ENCODE peak calls at places on chromosomes 16 and 17, in seven cellular contexts. D, G, T, J, Y, N and E are unnamed samples. For H3K4me1, the result is how much of the 10 kb centered on the place peaks cover.

GRCh38 chr17:58671969-58672368 is 19.9 kb downstream of the TEX14 start:
- DNase-seq in J (no peak), N (no peak), T (no peak), Y (no peak), D (no peak), G (no peak), E (no peak)

GRCh38 chr17:12665263-12666210 is at the start of gene MYOCD:
- DNase-seq in D (peak), J (no peak), Y (peak), N (peak), T (no peak), G (peak), E (peak)

GRCh38 chr17:28982191-28982793 is 23.5 kb downstream of the SEZ6 start:
- DNase-seq in Y (no peak), D (no peak), T (no peak), G (no peak), J (no peak), N (no peak), E (no peak)

GRCh38 chr16:57530104-57530522 is 6.3 kb downstream of the CCDC102A start:
- DNase-seq in Y (peak), N (no peak), J (peak), G (no peak), T (peak), D (no peak), E (peak)

GRCh38 chr16:29911676-29912010 is 11.4 kb downstream of the ASPHD1 start:
- DNase-seq in D (no peak), J (no peak), Y (no peak), G (no peak), N (no peak), T (no peak), E (no peak)

GRCh38 chr17:75261336-75262111 is at the start of the genes GGA3 and MRPS7:
- DNase-seq in T (peak), J (peak), Y (peak), G (peak), D (peak), N (peak), E (peak)

GRCh38 chr17:57120814-57121213 is 35.8 kb downstream of the AKAP1 start:
- DNase-seq in Y (no peak), G (no peak), N (no peak), D (no peak), T (no peak), J (no peak), E (no peak)

GRCh38 chr17:65173284-65173793 is 36.2 kb downstream of the RGS9 start:
- DNase-seq in N (peak), G (peak), D (peak), T (peak), J (no peak), Y (peak), E (no peak)

GRCh38 chr16:83936581-83937165 is 16.4 kb upstream of the OSGIN1 start:
- DNase-seq in J (no peak), T (no peak), D (no peak), Y (no peak), G (no peak), N (no peak), E (no peak)

GRCh38 chr17:75821552-75821951 is 22.7 kb downstream of the UNC13D start:
- DNase-seq in Y (no peak), T (no peak), N (no peak), D (no peak), G (no peak), J (no peak), E (no peak)

GRCh38 chr16:57628008-57628781 is at the start of gene ADGRG1:
- DNase-seq in J (peak), Y (peak), G (peak), T (peak), N (peak), D (peak), E (peak)

GRCh38 chr16:66274335-66275110 is 92.0 kb upstream of the CDH5 start:
- DNase-seq in T (peak), G (no peak), N (no peak), Y (no peak), J (no peak), D (no peak), E (no peak)

GRCh38 chr17:76539631-76540271 is at the start of gene PRCD:
- DNase-seq in N (no peak), D (no peak), G (no peak), J (no peak), Y (peak), T (no peak), E (peak)

GRCh38 chr16:27324851-27325301 is 11.1 kb downstream of the IL4R start:
- DNase-seq in G (peak), T (no peak), Y (no peak), D (peak), N (no peak), J (no peak), E (no peak)

GRCh38 chr17:35373532-35373983 is at the start of gene SLFN11:
- DNase-seq in N (peak), D (no peak), T (peak), G (peak), Y (peak), J (no peak), E (peak)

GRCh38 chr16:81626181-81626674 is 152.9 kb upstream of the PLCG2 start:
- DNase-seq in N (no peak), D (no peak), Y (no peak), G (no peak), J (no peak), T (no peak), E (no peak)

GRCh38 chr16:1100084-1100800 is 4.2 kb upstream of the C1QTNF8 start:
- DNase-seq in G (no peak), T (no peak), N (no peak), Y (no peak), D (no peak), J (no peak), E (no peak)

GRCh38 chr17:40555296-40556190 is 9.7 kb downstream of the CCR7 start:
- DNase-seq in D (no peak), Y (no peak), G (no peak), T (no peak), N (peak), J (no peak), E (no peak)

GRCh38 chr16:84724619-84725307 is 25.0 kb downstream of the USP10 start:
- DNase-seq in D (no peak), N (no peak), Y (no peak), G (no peak), T (peak), J (no peak), E (no peak)

GRCh38 chr16:79658301-79659001 is 57.9 kb upstream of the MAF start:
- DNase-seq in Y (no peak), T (peak), G (no peak), D (no peak), N (peak), J (peak), E (no peak)

GRCh38 chr16:12245088-12245922 is 268.8 kb downstream of the SNX29 start:
- DNase-seq in Y (no peak), T (no peak), N (no peak), J (no peak), D (no peak), G (no peak), E (no peak)

GRCh38 chr17:31431795-31432658 is 40.6 kb downstream of the RAB11FIP4 start:
- DNase-seq in D (no peak), G (no peak), J (no peak), Y (no peak), N (no peak), T (no peak), E (no peak)

GRCh38 chr16:69822174-69822935 is 60.2 kb downstream of the WWP2 start:
- DNase-seq in J (no peak), N (no peak), D (no peak), G (no peak), T (no peak), Y (no peak), E (no peak)

GRCh38 chr16:15739449-15739848 is 89.4 kb downstream of the NDE1 start:
- DNase-seq in G (no peak), T (no peak), N (no peak), J (no peak), Y (no peak), D (no peak), E (no peak)

GRCh38 chr16:17252064-17252463 is 218.7 kb downstream of the XYLT1 start:
- DNase-seq in N (no peak), D (no peak), J (no peak), G (no peak), T (no peak), Y (no peak), E (no peak)

GRCh38 chr17:51455931-51456330 is 195.6 kb downstream of the UTP18 start:
- DNase-seq in Y (no peak), N (no peak), G (no peak), T (no peak), D (no peak), J (no peak), E (no peak)

GRCh38 chr17:75731086-75731715 is 9.9 kb downstream of the ITGB4 start:
- DNase-seq in J (no peak), G (no peak), T (no peak), Y (no peak), D (no peak), N (no peak), E (no peak)

GRCh38 chr17:74442291-74442669 is 10.4 kb downstream of the GPRC5C start:
- DNase-seq in Y (no peak), G (no peak), N (no peak), T (no peak), D (no peak), J (no peak), E (no peak)

GRCh38 chr17:34579979-34580684 is 750 bp downstream of the TMEM132E start:
- DNase-seq in Y (peak), G (peak), T (no peak), D (peak), J (no peak), N (no peak), E (no peak)

GRCh38 chr16:30581462-30581861 is 4.0 kb downstream of the ZNF785 start:
- DNase-seq in N (no peak), Y (no peak), G (no peak), D (no peak), J (no peak), T (no peak), E (no peak)

GRCh38 chr16:22813223-22813945 is 578 bp upstream of the HS3ST2 start:
- DNase-seq in J (peak), D (peak), T (peak), N (peak), Y (peak), G (peak), E (peak)

GRCh38 chr17:48456584-48456983 is 26.6 kb upstream of the SKAP1 start:
- DNase-seq in J (no peak), D (peak), G (no peak), Y (no peak), N (no peak), T (no peak), E (no peak)

GRCh38 chr17:8632087-8632486 is 1.6 kb upstream of the MYH10 start:
- DNase-seq in Y (peak), T (no peak), N (no peak), D (no peak), J (no peak), G (peak), E (no peak)

GRCh38 chr17:8631554-8631877 is 991 bp upstream of the MYH10 start:
- DNase-seq in J (no peak), D (no peak), T (no peak), Y (no peak), N (no peak), G (no peak), E (no peak)

GRCh38 chr17:8630227-8630801 is at the start of gene MYH10:
- DNase-seq in G (peak), N (no peak), Y (no peak), J (no peak), T (no peak), D (no peak), E (peak)

GRCh38 chr17:8629371-8630226 is 926 bp downstream of the MYH10 start:
- DNase-seq in G (peak), T (peak), J (no peak), D (peak), N (no peak), Y (peak), E (peak)

GRCh38 chr17:8630802-8631553 is 453 bp upstream of the MYH10 start:
- DNase-seq in T (peak), G (peak), J (peak), Y (peak), N (peak), D (peak), E (peak)
- TF ChIP-seq CTCF in T (no peak), G (no peak), J (peak), Y (no peak), N (no peak), D (no peak), E (peak)

GRCh38 chr17:55588858-55589257 is 77.6 kb upstream of the SMIM36 start:
- DNase-seq in J (no peak), Y (no peak), D (no peak), G (no peak), N (no peak), T (peak), E (no peak)
- H3K4me1 ChIP-seq in J (under half), Y (under half), D (under half), G (under half), N (under half), T (under half), E (under half)

DNA sequence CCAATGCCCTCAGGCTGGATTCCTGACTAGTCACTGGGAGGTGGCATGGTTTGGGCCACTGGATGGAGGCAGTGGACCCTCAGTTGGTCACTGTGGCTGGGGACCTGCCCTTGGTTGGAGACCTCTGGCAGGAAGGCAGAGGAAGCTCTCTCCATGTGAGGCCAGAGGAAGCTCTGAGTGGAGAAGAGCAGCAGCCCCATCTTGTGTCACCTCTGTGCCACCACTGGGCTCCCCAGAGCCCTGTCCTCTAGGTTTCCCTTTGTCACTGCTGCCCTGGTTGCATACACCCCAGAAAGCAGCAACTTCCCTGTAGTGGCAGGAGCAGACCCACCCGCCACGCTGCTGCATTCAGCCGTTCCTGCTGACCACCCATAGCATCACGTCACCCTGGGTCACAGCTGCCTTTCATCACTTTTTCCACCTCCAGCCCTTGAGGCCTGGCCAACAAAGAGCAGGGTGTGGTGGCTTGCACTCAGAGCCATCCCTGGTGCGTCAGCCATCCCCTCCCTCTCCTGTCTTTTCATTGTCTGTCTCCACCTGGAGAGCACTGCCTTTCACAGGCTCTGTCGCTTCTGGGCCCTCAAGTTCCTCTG is 11.9 kb downstream of the CTRL start:
- DNase-seq in J (no peak), D (no peak), G (no peak), T (no peak), N (no peak), Y (no peak), E (no peak)
- H3K27ac ChIP-seq in J (no peak), D (no peak), G (no peak), T (no peak), N (no peak), Y (peak), E (no peak)

DNA sequence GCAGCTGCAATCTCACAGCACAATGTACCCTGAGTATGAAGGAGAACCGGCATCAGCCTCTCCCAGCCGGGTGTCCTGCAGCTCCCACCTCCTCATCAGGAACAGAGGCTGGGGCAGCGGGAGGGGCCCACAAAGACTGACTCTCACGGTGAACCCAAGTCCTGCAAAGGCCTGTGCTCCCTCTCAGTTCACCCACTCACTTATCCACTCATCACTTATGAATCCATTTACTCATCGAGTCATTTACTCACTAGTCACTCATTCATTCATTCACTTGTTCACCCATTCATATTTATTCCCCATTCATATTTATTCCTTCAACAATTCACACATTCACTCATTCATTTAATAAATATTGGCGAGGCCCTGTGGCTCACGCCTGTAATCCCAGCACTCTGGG is 11.5 kb downstream of the ZNF423 start:
- DNase-seq in D (no peak), T (no peak), Y (no peak), J (no peak), G (no peak), N (no peak), E (no peak)
- TF ChIP-seq CTCF in D (no peak), T (no peak), Y (no peak), J (no peak), G (no peak), N (no peak), E (no peak)

GRCh38 chr17:72774251-72774650 is 318.2 kb downstream of the SLC39A11 start:
- DNase-seq in D (no peak), Y (no peak), N (no peak), G (no peak), J (no peak), T (no peak), E (no peak)
- H3K4me1 ChIP-seq in D (under half), Y (under half), N (under half), G (under half), J (under half), T (under half), E (under half)

GRCh38 chr16:87765473-87765775 is 362 bp downstream of the KLHDC4 start:
- DNase-seq in D (no peak), N (no peak), J (no peak), T (no peak), Y (no peak), G (peak), E (no peak)

GRCh38 chr16:87762620-87763019 is 3.2 kb downstream of the KLHDC4 start:
- DNase-seq in T (no peak), D (no peak), Y (no peak), G (no peak), N (no peak), J (no peak), E (no peak)

GRCh38 chr16:87765776-87766484 is at the start of gene KLHDC4:
- DNase-seq in T (peak), D (peak), Y (peak), J (peak), N (peak), G (peak), E (peak)

GRCh38 chr16:87764600-87765472 is 950 bp downstream of the KLHDC4 start:
- DNase-seq in Y (no peak), T (no peak), D (no peak), G (no peak), J (no peak), N (no peak), E (no peak)

DNA sequence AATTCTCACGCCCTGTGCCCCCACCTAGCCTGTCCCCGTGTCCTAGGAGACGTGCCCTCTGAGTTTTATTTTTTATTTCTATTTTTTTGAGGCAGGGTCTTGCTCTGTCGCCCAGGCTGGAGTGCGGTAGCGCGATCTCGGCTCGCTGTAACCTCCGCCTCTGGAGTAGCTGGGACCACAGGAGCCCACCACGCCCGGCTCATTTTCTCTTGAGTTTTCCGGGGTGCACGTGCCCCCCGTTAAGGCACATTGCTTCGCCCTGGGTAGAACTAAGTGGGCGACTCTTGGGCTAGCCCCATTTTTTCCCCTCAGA is 655 bp upstream of the KLHDC4 start:
- DNase-seq in G (no peak), J (no peak), T (no peak), D (no peak), N (no peak), Y (no peak), E (no peak)
- H3K27ac ChIP-seq in G (peak), J (peak), T (peak), D (no peak), N (peak), Y (peak), E (peak)

DNA sequence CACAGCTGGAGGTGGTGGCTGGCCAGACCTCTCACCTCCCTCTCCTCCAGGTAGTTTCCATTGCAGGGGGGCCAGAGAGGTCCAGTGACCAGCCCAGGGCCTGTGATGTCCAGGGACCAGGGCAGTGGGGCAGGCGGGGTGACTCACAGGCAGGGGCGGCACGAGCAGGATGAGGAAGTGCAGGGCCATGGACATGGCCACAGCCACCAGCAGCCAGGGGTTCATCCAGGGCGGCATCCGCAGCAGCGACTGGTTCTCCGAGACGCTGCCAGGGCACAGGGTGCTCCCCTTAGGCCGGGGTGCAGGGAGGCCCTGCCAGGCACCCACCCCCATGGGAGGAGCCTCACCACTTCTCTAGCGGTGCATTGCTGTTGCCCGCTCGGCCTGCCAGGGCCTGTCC is 12.9 kb upstream of the P2RX1 start:
- DNase-seq in T (no peak), D (no peak), Y (no peak), N (no peak), J (no peak), G (no peak), E (no peak)
- TF ChIP-seq CTCF in T (no peak), D (no peak), Y (no peak), N (no peak), J (no peak), G (no peak), E (no peak)

DNA sequence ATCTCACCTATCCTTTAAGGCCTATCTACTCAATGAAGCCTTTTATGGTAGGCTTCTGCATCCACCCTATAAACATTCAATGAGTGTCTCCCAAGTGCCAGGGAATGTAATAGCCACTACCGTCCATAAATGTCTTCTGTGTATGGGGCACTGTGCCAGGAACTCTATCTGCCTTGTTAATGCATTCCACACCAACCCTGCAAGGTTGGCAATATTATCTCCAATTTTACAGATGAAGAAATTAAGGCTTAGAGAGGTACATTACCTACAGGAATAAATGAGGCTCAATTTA is 20.0 kb downstream of the MAP3K14 start:
- DNase-seq in N (no peak), J (no peak), Y (no peak), G (no peak), T (no peak), D (no peak), E (no peak)
- H3K4me1 ChIP-seq in N (half or more), J (half or more), Y (half or more), G (half or more), T (under half), D (under half), E (half or more)

GRCh38 chr16:88764913-88765349 is 20.1 kb downstream of the PIEZO1 start:
- DNase-seq in N (no peak), G (no peak), T (no peak), Y (no peak), D (peak), J (no peak), E (peak)
- H3K27ac ChIP-seq in N (peak), G (no peak), T (no peak), Y (no peak), D (peak), J (peak), E (peak)